ENCODE peak calls at places on chromosomes 7 and 10, in seven cellular contexts. K is H9, L is mesenchymal stem cell, F is neuronal stem cell, O is IMR-90, S is H1, H is trophoblast cell. Z is an unnamed sample.

GRCh38 chr10:113005380-113005779 is 55.3 kb downstream of the TCF7L2 start:
- DNase-seq in S (no peak), H (no peak), O (no peak), K (no peak), F (no peak), L (no peak), Z (no peak)

GRCh38 chr10:24701447-24701846 is 22.2 kb downstream of the ARHGAP21 start:
- DNase-seq in L (peak), S (no peak), F (no peak), O (no peak), H (peak), K (no peak), Z (no peak)

GRCh38 chr7:3559178-3559765 is 258.2 kb downstream of the SDK1 start:
- DNase-seq in O (peak), S (no peak), H (peak), K (no peak), F (no peak), L (peak), Z (no peak)

GRCh38 chr7:157689269-157690057 is 352.7 kb downstream of the DNAJB6 start:
- DNase-seq in H (no peak), K (no peak), L (no peak), S (peak), O (no peak), F (peak), Z (peak)

GRCh38 chr7:76428149-76428823 is 3.5 kb downstream of the ZP3 start:
- DNase-seq in L (no peak), H (peak), O (no peak), K (no peak), S (no peak), F (no peak), Z (peak)

GRCh38 chr7:77337456-77337990 is 78.6 kb downstream of the GSAP start:
- DNase-seq in H (peak), F (no peak), S (no peak), K (no peak), O (peak), L (no peak), Z (no peak)

GRCh38 chr10:43138757-43139241 is 554 bp downstream of the CSGALNACT2 start:
- DNase-seq in L (peak), O (peak), F (no peak), S (no peak), H (peak), K (no peak), Z (peak)

GRCh38 chr7:29807179-29807841 is 1.0 kb downstream of the WIPF3 start:
- DNase-seq in O (no peak), S (peak), H (peak), L (peak), F (peak), K (peak), Z (peak)

GRCh38 chr7:87797798-87798403 is 78.3 kb downstream of the SLC25A40 start:
- DNase-seq in K (no peak), L (peak), S (no peak), H (peak), F (peak), O (peak), Z (peak)

GRCh38 chr10:71075759-71076472 is 136.5 kb upstream of the UNC5B start:
- DNase-seq in H (no peak), F (no peak), S (peak), O (no peak), K (peak), L (no peak), Z (no peak)

GRCh38 chr10:4075443-4075842 is 290.4 kb upstream of the KLF6 start:
- DNase-seq in S (no peak), H (no peak), L (no peak), F (no peak), O (no peak), K (no peak), Z (no peak)

GRCh38 chr7:132321387-132321786 is 254.9 kb downstream of the PLXNA4 start:
- DNase-seq in O (no peak), H (no peak), S (no peak), F (no peak), L (no peak), K (no peak), Z (peak)

GRCh38 chr10:71314028-71314693 is 4.9 kb upstream of the SLC29A3 start:
- DNase-seq in H (peak), K (peak), F (peak), S (peak), O (peak), L (peak), Z (peak)

GRCh38 chr7:1018334-1018695 is 26.0 kb upstream of the GPR146 start:
- DNase-seq in H (no peak), O (no peak), S (no peak), L (no peak), K (no peak), F (no peak), Z (no peak)

GRCh38 chr7:93843260-93843659 is 47.3 kb downstream of the TFPI2 start:
- DNase-seq in L (no peak), K (no peak), S (no peak), O (peak), H (no peak), F (no peak), Z (peak)

GRCh38 chr7:138515001-138515528 is 55.0 kb downstream of the TRIM24 start:
- DNase-seq in H (no peak), O (no peak), F (no peak), L (no peak), S (no peak), K (no peak), Z (no peak)

GRCh38 chr10:71864861-71865473 is 13.9 kb upstream of the PSAP start:
- DNase-seq in F (no peak), L (peak), O (peak), H (no peak), K (no peak), S (no peak), Z (no peak)

GRCh38 chr7:79741684-79742083 is 288.2 kb upstream of the MAGI2 start:
- DNase-seq in O (no peak), S (no peak), H (no peak), F (no peak), L (no peak), K (no peak), Z (peak)

GRCh38 chr10:91935886-91936285 is 12.3 kb downstream of the BTAF1 start:
- DNase-seq in O (peak), K (no peak), F (no peak), L (no peak), S (no peak), H (peak), Z (no peak)

DNA sequence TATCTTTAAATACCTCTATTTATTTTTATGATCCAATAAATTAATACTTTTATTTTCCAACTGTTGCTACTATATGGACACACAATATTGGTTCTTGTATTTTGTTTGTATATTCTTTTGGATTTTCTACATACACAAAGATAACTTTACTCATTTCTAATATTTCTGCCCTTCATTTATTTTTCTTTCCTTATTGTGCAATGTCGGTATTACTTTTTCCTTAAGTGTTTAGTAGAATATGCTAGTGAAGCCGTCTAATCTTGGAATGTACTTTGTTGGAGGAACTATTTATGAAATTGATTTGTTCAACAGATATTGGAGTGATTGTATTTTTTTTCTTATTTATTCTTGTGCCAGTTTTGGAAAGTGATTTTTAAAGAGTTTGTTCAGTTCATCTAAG is 94.0 kb downstream of the ORC5 start:
- DNase-seq in L (no peak), K (no peak), F (no peak), O (no peak), H (no peak), S (no peak), Z (no peak)
- H3K23ac ChIP-seq in L (no peak), K (no peak), F (no peak), O (no peak), H (no peak), S (no peak), Z (no peak)

GRCh38 chr7:127831312-127832212 is 179.6 kb downstream of the SND1 start:
- DNase-seq in K (no peak), H (no peak), L (no peak), F (no peak), S (no peak), O (no peak), Z (no peak)
- H3K18ac ChIP-seq in K (no peak), H (no peak), L (no peak), F (no peak), S (no peak), O (no peak), Z (no peak)

GRCh38 chr7:43589133-43589478 is 6.2 kb downstream of the STK17A start:
- DNase-seq in L (no peak), H (no peak), K (no peak), S (no peak), O (no peak), F (no peak), Z (no peak)

GRCh38 chr7:43586251-43586900 is 3.5 kb downstream of the STK17A start:
- DNase-seq in K (no peak), H (peak), F (no peak), S (no peak), L (peak), O (peak), Z (no peak)

GRCh38 chr7:43590862-43591550 is 8.1 kb downstream of the STK17A start:
- DNase-seq in F (no peak), L (no peak), K (no peak), O (no peak), S (no peak), H (no peak), Z (no peak)

GRCh38 chr7:43589728-43590127 is 6.8 kb downstream of the STK17A start:
- DNase-seq in F (no peak), H (no peak), K (no peak), S (no peak), L (no peak), O (no peak), Z (no peak)

DNA sequence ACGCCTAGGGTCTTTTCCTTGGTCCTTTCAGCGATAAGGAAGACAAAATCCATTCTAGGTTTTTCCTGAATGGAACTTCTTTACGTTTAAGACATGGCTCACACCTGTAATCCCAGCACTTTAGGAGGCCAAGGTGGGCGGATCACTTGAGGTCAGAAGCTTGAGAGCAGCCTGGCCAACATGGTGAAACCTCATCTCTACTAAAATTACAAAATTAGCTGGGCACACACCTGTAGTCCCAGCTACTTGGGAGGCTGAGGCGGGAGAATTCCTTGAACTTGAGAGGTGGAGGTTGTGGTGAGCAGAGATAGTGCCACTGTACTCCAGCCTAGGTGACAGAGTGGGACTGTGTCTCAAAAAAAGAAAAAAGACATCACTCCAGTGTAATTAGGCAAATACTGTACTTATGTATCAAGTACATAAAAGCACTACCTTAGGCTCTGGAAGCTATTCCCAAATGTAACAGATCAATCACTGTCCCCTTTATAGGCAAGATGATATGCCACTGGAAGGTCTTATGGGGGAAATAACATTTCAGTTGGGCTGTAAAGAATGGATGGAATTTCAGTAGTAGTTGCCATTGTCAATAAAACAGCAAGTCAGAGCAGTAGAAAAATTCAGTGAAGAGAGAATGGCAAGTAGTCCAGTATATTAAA is 5.7 kb downstream of the STK17A start:
- DNase-seq in O (no peak), S (no peak), L (no peak), H (no peak), K (no peak), F (no peak), Z (no peak)
- H3K23ac ChIP-seq in O (no peak), S (no peak), L (no peak), H (no peak), K (no peak), F (no peak), Z (no peak)

GRCh38 chr7:38232475-38233366 is 40.7 kb downstream of the TARP start:
- DNase-seq in L (peak), K (no peak), H (no peak), O (peak), F (no peak), S (no peak), Z (peak)

GRCh38 chr7:38241071-38241470 is 32.4 kb downstream of the TARP start:
- DNase-seq in F (no peak), S (no peak), H (no peak), O (no peak), L (no peak), K (no peak), Z (no peak)

GRCh38 chr7:38235606-38236005 is 37.8 kb downstream of the TARP start:
- DNase-seq in K (no peak), L (no peak), S (no peak), F (no peak), H (no peak), O (no peak), Z (no peak)
- H3K18ac ChIP-seq in K (no peak), L (no peak), S (no peak), F (no peak), H (no peak), O (no peak), Z (no peak)

GRCh38 chr7:11589251-11589650 is 242.7 kb downstream of the THSD7A start:
- DNase-seq in F (no peak), K (no peak), L (no peak), O (no peak), S (no peak), H (peak), Z (no peak)

GRCh38 chr7:11591943-11592342 is 240.1 kb downstream of the THSD7A start:
- DNase-seq in K (no peak), F (no peak), H (no peak), S (no peak), O (no peak), L (no peak), Z (no peak)

GRCh38 chr7:11584406-11585031 is 247.5 kb downstream of the THSD7A start:
- DNase-seq in L (no peak), H (no peak), K (no peak), O (no peak), S (no peak), F (no peak), Z (no peak)

GRCh38 chr7:11587048-11587447 is 244.9 kb downstream of the THSD7A start:
- DNase-seq in L (no peak), K (no peak), H (peak), O (no peak), S (no peak), F (no peak), Z (no peak)

DNA sequence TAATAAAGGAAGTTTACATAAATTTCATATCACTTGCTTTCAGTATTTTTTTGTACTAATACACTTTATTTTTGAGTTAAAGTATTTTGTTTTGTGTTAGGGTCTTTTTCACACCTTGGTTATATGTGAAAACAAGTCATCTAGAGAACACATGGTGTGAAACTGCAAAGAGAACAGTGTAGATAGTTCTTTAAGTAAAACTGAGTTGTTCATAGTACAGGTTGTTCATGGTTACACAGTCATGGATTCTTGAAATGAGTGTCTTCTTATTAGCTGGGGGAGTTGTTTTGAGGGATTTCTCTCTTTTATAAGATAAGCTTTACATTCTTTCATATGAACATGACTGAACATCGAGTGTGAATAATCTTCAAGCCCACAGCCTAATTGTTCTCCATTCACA is 244.2 kb downstream of the THSD7A start:
- DNase-seq in S (no peak), F (no peak), L (no peak), O (no peak), H (no peak), K (no peak), Z (no peak)
- H3K23ac ChIP-seq in S (no peak), F (no peak), L (no peak), O (no peak), H (no peak), K (no peak), Z (no peak)

GRCh38 chr7:142842251-142842766 is 12.6 kb upstream of the EPHB6 start:
- DNase-seq in K (no peak), S (no peak), O (no peak), H (no peak), L (no peak), F (no peak), Z (no peak)

GRCh38 chr7:142851269-142851668 is 3.6 kb upstream of the EPHB6 start:
- DNase-seq in F (no peak), K (no peak), S (no peak), O (no peak), H (no peak), L (no peak), Z (no peak)

DNA sequence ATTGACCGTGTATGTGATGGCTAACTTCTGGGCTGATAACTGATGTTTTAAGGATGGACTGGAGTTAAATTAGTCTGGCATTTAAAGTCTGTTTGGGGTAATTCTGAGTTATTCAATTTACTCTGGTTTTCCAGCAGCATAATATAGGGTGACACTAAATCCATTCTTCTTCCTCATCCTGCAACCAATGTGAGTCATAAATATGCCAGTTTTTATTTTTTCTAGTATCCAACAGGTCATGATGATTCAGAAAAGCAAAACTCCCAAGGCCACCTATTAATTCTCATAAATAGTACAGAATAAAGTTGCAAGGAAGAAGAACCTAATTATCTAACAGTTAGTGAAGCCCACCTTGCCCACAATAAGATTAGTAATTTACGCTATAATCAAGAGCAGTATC is 7.5 kb upstream of the EPHB6 start:
- DNase-seq in K (no peak), O (no peak), F (no peak), H (no peak), S (no peak), L (no peak), Z (no peak)
- H3K18ac ChIP-seq in K (no peak), O (no peak), F (no peak), H (no peak), S (no peak), L (no peak), Z (no peak)

GRCh38 chr7:28138837-28139236 is 41.8 kb downstream of the JAZF1 start:
- DNase-seq in O (no peak), S (no peak), H (no peak), K (no peak), L (no peak), F (no peak), Z (no peak)

GRCh38 chr7:28137471-28137870 is 43.1 kb downstream of the JAZF1 start:
- DNase-seq in F (no peak), K (no peak), H (no peak), S (no peak), L (no peak), O (no peak), Z (no peak)

GRCh38 chr7:28144266-28144665 is 36.3 kb downstream of the JAZF1 start:
- DNase-seq in F (peak), L (no peak), K (peak), H (no peak), S (no peak), O (no peak), Z (peak)

GRCh38 chr7:28142650-28143049 is 37.9 kb downstream of the JAZF1 start:
- DNase-seq in H (no peak), F (no peak), S (no peak), O (no peak), L (no peak), K (no peak), Z (peak)

GRCh38 chr7:28140964-28141363 is 39.6 kb downstream of the JAZF1 start:
- DNase-seq in O (no peak), H (no peak), K (no peak), L (no peak), F (no peak), S (no peak), Z (no peak)
- H3K23ac ChIP-seq in O (no peak), H (no peak), K (no peak), L (no peak), F (no peak), S (no peak), Z (no peak)

Z was measured in mesendoderm.